ENCODE peak calls at places on chromosomes 11 and 22, in eight cellular contexts. F is vagina, Q is stomach, S is breast epithelium, A is sigmoid colon, L is prostate gland, C is HCT116, Z is endothelial cell of umbilical vein. O is an unnamed sample.

GRCh38 chr11:103596323-103596722 is 440.1 kb upstream of the DDI1 start:
- DNase-seq in F (no peak), Q (no peak), S (no peak), A (no peak), L (no peak), C (no peak), Z (no peak), O (no peak)

GRCh38 chr22:33573479-33573878 is 346.8 kb downstream of the LARGE1 start:
- DNase-seq in F (no peak), Q (no peak), S (no peak), A (no peak), L (no peak), C (no peak), Z (no peak), O (no peak)

GRCh38 chr11:59705281-59705680 is 8.4 kb downstream of the OR10V1 start:
- DNase-seq in F (no peak), Q (no peak), S (no peak), A (no peak), L (no peak), C (no peak), Z (no peak), O (no peak)

GRCh38 chr22:48226026-48227013 is 1463.9 kb downstream of the TBC1D22A start:
- DNase-seq in F (peak), Q (no peak), S (no peak), A (no peak), L (no peak), C (no peak), Z (no peak), O (peak)

GRCh38 chr22:22598144-22598543 is 39.1 kb upstream of the PRAME start:
- DNase-seq in F (no peak), Q (no peak), S (no peak), A (no peak), L (no peak), C (no peak), Z (no peak), O (no peak)

GRCh38 chr11:62452261-62452660 is 33.4 kb downstream of the SCGB1A1 start:
- DNase-seq in F (no peak), Q (no peak), S (no peak), A (no peak), L (no peak), C (no peak), Z (no peak), O (no peak)

GRCh38 chr11:115199501-115199900 is 304.7 kb downstream of the CADM1 start:
- DNase-seq in F (no peak), Q (no peak), S (no peak), A (no peak), L (no peak), C (no peak), Z (no peak), O (no peak)

GRCh38 chr11:15937601-15938361 is 418.6 kb downstream of the SOX6 start:
- DNase-seq in F (peak), Q (no peak), S (no peak), A (peak), L (no peak), C (no peak), Z (no peak), O (no peak)

GRCh38 chr22:32312748-32313147 is 44.9 kb upstream of the RFPL3 start:
- DNase-seq in F (no peak), Q (no peak), S (no peak), A (no peak), L (no peak), C (no peak), Z (no peak), O (no peak)

GRCh38 chr11:70271635-70271953 is 1.1 kb downstream of the PPFIA1 start:
- DNase-seq in F (no peak), Q (no peak), S (no peak), A (peak), L (no peak), C (no peak), Z (no peak), O (no peak)

GRCh38 chr11:43687120-43687791 is 6.7 kb downstream of the HSD17B12 start:
- DNase-seq in F (no peak), Q (peak), S (no peak), A (no peak), L (no peak), C (no peak), Z (peak), O (no peak)

GRCh38 chr11:118001494-118001971 is 15.3 kb downstream of the IL10RA start:
- DNase-seq in F (no peak), Q (no peak), S (no peak), A (no peak), L (no peak), C (no peak), Z (no peak), O (no peak)

GRCh38 chr22:22692707-22693530 is 48.5 kb downstream of the GGTLC2 start:
- DNase-seq in F (no peak), Q (peak), S (no peak), A (peak), L (peak), C (no peak), Z (peak), O (peak)

GRCh38 chr22:19962909-19963806 is 21.5 kb upstream of the TXNRD2 start:
- DNase-seq in F (no peak), Q (peak), S (peak), A (no peak), L (peak), C (peak), Z (peak), O (peak)

GRCh38 chr11:87366766-87367405 is 329.2 kb downstream of the TMEM135 start:
- DNase-seq in F (peak), Q (no peak), S (no peak), A (no peak), L (no peak), C (no peak), Z (peak), O (no peak)

GRCh38 chr11:18392434-18393321 is 1.7 kb upstream of the LDHA start:
- DNase-seq in F (no peak), Q (no peak), S (no peak), A (no peak), L (no peak), C (no peak), Z (no peak), O (peak)

GRCh38 chr22:49453816-49454215 is 373.9 kb downstream of the BRD1 start:
- DNase-seq in F (no peak), Q (no peak), S (no peak), A (no peak), L (no peak), C (no peak), Z (no peak), O (no peak)

GRCh38 chr11:121886005-121886739 is 229.8 kb downstream of the BLID start:
- DNase-seq in F (no peak), Q (no peak), S (peak), A (peak), L (no peak), C (no peak), Z (peak), O (no peak)

GRCh38 chr22:49132009-49132408 is 695.7 kb downstream of the BRD1 start:
- DNase-seq in F (no peak), Q (no peak), S (no peak), A (peak), L (no peak), C (no peak), Z (no peak), O (no peak)

GRCh38 chr11:44138980-44139379 is 43.5 kb downstream of the EXT2 start:
- DNase-seq in F (no peak), Q (no peak), S (no peak), A (no peak), L (no peak), C (no peak), Z (no peak), O (no peak)

GRCh38 chr11:86228967-86229330 is 15.6 kb upstream of the EED start:
- DNase-seq in F (no peak), Q (no peak), S (no peak), A (no peak), L (no peak), C (no peak), Z (no peak), O (no peak)

GRCh38 chr11:113876074-113876797 is 864 bp upstream of the USP28 start:
- DNase-seq in F (peak), Q (no peak), S (no peak), A (no peak), L (no peak), C (no peak), Z (no peak), O (peak)

GRCh38 chr11:113873241-113873626 is 2.1 kb downstream of the USP28 start:
- DNase-seq in F (no peak), Q (no peak), S (no peak), A (no peak), L (no peak), C (no peak), Z (peak), O (no peak)

GRCh38 chr11:113874920-113875413 is 405 bp downstream of the USP28 start:
- DNase-seq in F (no peak), Q (no peak), S (no peak), A (no peak), L (peak), C (no peak), Z (peak), O (no peak)

GRCh38 chr11:113875414-113876073 is at the start of gene USP28:
- DNase-seq in F (peak), Q (peak), S (peak), A (peak), L (peak), C (peak), Z (peak), O (peak)

DNA sequence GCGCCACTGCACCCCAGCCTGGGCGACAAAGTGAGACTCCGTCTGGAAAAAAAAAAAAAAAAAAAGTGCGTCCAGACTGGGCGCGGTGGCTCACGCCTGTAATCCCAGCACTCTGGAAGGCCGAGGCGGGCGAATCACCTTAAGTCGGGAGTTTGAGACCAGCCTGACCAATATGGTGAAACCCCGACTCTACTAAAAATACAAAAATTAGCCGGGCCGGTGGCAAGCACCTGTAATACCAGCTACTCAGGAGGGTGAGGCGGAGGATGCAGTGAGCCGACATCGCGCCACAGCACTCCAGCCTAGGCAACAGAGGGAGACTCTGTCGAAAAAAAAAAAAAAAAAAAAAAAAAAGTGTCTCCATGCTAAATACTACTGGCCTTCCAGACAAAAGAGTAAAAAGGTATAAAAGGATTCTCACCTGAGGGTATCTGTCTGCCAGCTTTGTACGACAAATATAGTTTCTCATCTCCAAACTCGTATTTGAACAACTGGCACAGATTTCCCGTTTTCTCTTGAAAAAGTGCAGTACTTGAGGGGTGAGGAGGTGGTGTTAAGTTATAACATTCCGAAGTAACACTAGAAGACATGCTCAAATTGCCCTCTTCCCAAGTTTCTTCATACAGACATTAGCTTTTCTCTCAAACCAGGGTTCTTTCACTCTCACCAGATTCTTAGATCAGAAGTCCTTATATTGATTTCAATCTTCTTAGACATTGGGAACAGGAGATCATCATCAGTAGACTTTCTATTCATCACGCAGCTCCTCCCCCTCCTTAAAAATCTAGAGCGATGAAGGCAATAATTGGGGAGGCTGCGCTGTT is 1.1 kb downstream of the USP28 start:
- DNase-seq in F (peak), Q (no peak), S (no peak), A (no peak), L (no peak), C (no peak), Z (no peak), O (no peak)
- H3K27ac ChIP-seq in F (no peak), Q (peak), S (no peak), A (peak), L (peak), C (no peak), Z (no peak), O (peak)

GRCh38 chr11:107457558-107458271 is at the start of gene CWF19L2:
- DNase-seq in F (peak), Q (peak), S (peak), A (peak), L (peak), C (peak), Z (peak), O (peak)
- TF ChIP-seq POLR2AphosphoS5 in F (peak), Q (peak), S (peak), A (peak), L (peak), C (peak), Z (peak), O (peak)

GRCh38 chr11:106329273-106330018 is 252.0 kb downstream of the AASDHPPT start:
- DNase-seq in F (no peak), Q (no peak), S (no peak), A (no peak), L (no peak), C (no peak), Z (no peak), O (no peak)

GRCh38 chr11:106331163-106331562 is 253.7 kb downstream of the AASDHPPT start:
- DNase-seq in F (no peak), Q (no peak), S (no peak), A (no peak), L (no peak), C (no peak), Z (no peak), O (no peak)

DNA sequence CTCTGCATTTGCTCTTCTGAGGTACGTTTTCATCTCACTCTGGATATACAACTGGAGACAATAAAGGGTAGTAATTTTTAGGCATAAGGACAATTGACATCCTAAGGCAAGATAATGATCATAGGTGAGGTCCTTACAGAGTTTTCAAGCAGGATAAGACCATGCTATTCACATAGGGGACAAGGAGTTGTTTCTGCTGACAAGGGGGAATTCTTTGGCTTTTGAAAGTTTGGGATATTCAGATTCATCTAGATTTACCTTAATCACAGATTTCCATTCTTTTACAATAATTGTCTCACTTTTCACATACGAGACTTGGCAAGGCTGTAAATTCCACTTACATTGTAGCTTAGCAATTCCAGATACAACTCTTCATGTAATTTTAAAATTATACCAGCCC is 256.2 kb downstream of the AASDHPPT start:
- DNase-seq in F (no peak), Q (no peak), S (no peak), A (no peak), L (no peak), C (no peak), Z (no peak), O (no peak)
- H3K27ac ChIP-seq in F (no peak), Q (no peak), S (no peak), A (no peak), L (no peak), C (no peak), Z (no peak), O (no peak)

GRCh38 chr22:40190501-40190900 is 12.8 kb downstream of the TNRC6B start:
- DNase-seq in F (no peak), Q (peak), S (no peak), A (no peak), L (no peak), C (no peak), Z (no peak), O (no peak)
- TF ChIP-seq POLR2AphosphoS5 in F (no peak), Q (no peak), S (no peak), A (no peak), L (no peak), C (no peak), Z (no peak), O (no peak)

GRCh38 chr22:31099386-31099785 is 8.0 kb downstream of the SELENOM start:
- DNase-seq in F (no peak), Q (no peak), S (no peak), A (no peak), L (no peak), C (no peak), Z (no peak), O (no peak)
- H3K27ac ChIP-seq in F (peak), Q (peak), S (peak), A (peak), L (peak), C (no peak), Z (no peak), O (no peak)

GRCh38 chr11:47437746-47438418 is 11.1 kb downstream of the RAPSN start:
- DNase-seq in F (no peak), Q (peak), S (no peak), A (peak), L (no peak), C (no peak), Z (no peak), O (no peak)
- TF ChIP-seq POLR2AphosphoS5 in F (no peak), Q (no peak), S (no peak), A (no peak), L (no peak), C (no peak), Z (no peak), O (no peak)

GRCh38 chr11:119376197-119376847 is 5.2 kb downstream of the USP2 start:
- DNase-seq in F (no peak), Q (peak), S (peak), A (peak), L (peak), C (no peak), Z (no peak), O (no peak)
- H3K27ac ChIP-seq in F (peak), Q (peak), S (peak), A (peak), L (peak), C (no peak), Z (no peak), O (peak)

DNA sequence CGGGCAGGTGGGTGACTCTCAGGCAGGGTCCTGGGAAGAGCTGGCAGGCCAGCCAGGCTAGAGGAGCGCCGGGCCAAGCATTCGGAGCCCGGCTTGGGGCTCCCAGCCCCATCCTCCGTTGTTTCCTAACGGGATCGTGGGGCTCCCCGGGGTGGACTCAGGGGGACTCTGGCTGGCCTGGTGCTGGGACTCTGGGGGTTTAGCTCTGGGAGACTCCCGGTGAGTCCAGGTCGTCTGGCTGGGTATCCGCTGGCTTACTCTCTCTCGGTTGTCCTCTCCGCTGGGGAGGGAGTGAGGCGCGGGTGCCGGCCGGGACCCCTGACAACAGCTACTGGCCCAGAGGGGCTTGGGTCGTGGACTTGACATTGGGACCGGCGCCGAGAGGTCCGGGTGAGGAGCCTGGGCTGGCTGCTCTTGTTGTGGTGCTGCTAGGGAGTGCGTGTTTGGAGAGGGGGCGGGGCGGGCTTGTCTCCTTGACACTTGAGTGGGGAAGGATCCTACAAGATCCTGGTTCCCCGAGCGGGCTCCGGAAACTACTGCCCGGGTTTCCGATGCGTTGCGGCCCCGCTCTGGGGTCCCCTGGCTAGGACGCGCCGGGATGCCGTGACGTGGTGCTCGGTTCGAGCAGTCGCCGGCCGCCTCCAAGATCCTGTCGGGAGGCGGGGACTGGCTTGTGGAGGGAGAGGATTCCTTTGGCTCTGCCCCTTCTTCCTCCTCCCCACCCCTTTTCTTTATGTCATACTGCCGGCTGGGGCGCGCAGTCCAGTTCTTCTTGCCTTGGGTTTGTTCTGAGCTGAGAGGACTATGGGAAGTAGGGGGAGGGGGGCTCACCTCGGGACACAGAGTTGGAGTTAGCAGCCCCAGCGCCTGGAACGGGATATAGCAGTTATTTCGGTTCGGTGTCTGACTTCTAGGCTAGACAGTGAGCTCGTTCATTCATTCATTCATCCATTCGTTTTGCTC is 585 bp downstream of the EMSY start:
- DNase-seq in F (peak), Q (peak), S (peak), A (peak), L (peak), C (peak), Z (peak), O (peak)
- TF ChIP-seq POLR2AphosphoS5 in F (peak), Q (peak), S (no peak), A (peak), L (peak), C (peak), Z (peak), O (peak)

GRCh38 chr22:38170469-38170868 is 11.2 kb downstream of the PLA2G6 start:
- DNase-seq in F (no peak), Q (no peak), S (no peak), A (peak), L (no peak), C (no peak), Z (no peak), O (no peak)

GRCh38 chr22:38174626-38175025 is 7.0 kb downstream of the PLA2G6 start:
- DNase-seq in F (no peak), Q (no peak), S (no peak), A (peak), L (no peak), C (no peak), Z (no peak), O (no peak)

GRCh38 chr22:38172016-38172431 is 9.6 kb downstream of the PLA2G6 start:
- DNase-seq in F (no peak), Q (no peak), S (no peak), A (peak), L (no peak), C (no peak), Z (peak), O (no peak)

GRCh38 chr22:38173156-38173906 is 8.3 kb downstream of the PLA2G6 start:
- DNase-seq in F (no peak), Q (no peak), S (no peak), A (peak), L (no peak), C (no peak), Z (no peak), O (no peak)

GRCh38 chr22:38172489-38173155 is 9.0 kb downstream of the PLA2G6 start:
- DNase-seq in F (no peak), Q (peak), S (peak), A (peak), L (peak), C (no peak), Z (peak), O (peak)
- H3K27ac ChIP-seq in F (peak), Q (peak), S (peak), A (no peak), L (peak), C (no peak), Z (peak), O (no peak)

DNA sequence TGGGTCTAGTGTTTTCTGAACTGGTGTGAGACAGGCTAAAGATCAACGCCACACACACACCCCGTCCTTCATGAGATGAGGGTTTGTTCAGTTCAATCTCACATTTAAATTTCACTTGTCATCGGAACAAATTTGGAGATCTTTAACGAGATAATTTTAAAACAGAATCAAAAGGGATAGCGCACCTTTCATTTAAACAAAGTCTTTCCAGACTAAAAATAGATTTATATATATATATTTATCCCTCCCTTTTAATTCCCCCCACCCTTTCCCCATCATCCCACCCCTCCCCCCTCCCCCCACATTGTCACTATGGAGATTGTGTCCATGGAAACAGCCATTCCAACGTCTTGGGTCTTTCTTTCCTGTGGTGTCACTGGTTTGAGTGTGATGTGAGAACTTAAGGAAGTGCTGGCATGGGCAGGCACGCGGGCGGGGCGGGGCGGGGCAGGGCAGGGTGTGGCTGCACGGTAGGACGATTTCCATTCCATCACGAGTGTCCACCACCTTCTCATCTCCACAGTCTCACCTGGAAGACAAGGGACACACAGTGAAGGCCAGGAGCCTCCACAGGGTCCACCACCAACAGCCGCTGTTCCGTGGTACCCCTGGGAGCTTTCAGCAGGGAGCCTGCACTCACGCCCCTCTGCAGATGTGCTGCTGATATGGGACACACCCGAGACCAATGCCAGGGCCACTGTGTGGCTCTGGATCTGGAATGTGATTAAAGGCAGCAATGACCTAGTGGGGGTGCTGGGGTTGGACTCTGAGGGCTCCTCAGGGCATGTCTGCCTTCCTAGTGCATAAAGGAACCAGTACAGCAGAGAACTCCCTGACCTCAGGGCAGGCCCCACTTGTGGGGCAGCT is 30.5 kb upstream of the CYP2D6 start:
- DNase-seq in F (no peak), Q (no peak), S (no peak), A (no peak), L (no peak), C (peak), Z (no peak), O (no peak)
- TF ChIP-seq POLR2AphosphoS5 in F (no peak), Q (no peak), S (no peak), A (no peak), L (no peak), C (no peak), Z (no peak), O (no peak)

O was measured in spleen.